ENCODE peak calls at places on chromosomes 6 and 20, in ten cellular contexts. P is CD4-positive, CD25-positive, alpha-beta regulatory T cell; U is neural progenitor cell; C is uterus; O is stomach; T is CD8-positive, alpha-beta T cell; Y is body of pancreas; R is mesendoderm; K is naive thymus-derived CD4-positive, alpha-beta T cell; I is neuronal stem cell. D is an unnamed sample.

GRCh38 chr6:157985378-157986155 is 3.9 kb downstream of the SYNJ2 start:
- DNase-seq in K (no peak), U (no peak), P (no peak), I (no peak), R (peak; percentile 65), Y (no peak), C (peak; percentile 6), O (no peak), T (no peak), D (no peak)

GRCh38 chr6:4388675-4389074 is 253.3 kb upstream of the ECI2 start:
- DNase-seq in P (no peak), C (no peak), T (no peak), Y (no peak), K (no peak), O (no peak), I (peak; percentile 11), U (peak; percentile 48), R (peak; percentile 70), D (peak; percentile 88)

GRCh38 chr6:43871933-43872332 is 101.9 kb downstream of the VEGFA start:
- DNase-seq in R (no peak), C (no peak), K (no peak), P (no peak), O (no peak), I (no peak), T (no peak), U (no peak), Y (no peak), D (no peak)

GRCh38 chr20:64198347-64198746 is 34.1 kb downstream of the MYT1 start:
- DNase-seq in I (no peak), K (no peak), R (no peak), T (no peak), O (no peak), Y (no peak), C (no peak), U (no peak), P (no peak), D (no peak)

GRCh38 chr6:81171991-81172740 is 580.3 kb downstream of the TENT5A start:
- DNase-seq in O (no peak), Y (no peak), T (no peak), R (peak; percentile 25), C (peak; percentile 24), U (no peak), I (no peak), P (no peak), K (no peak), D (no peak)

GRCh38 chr20:17614176-17614811 is 44.4 kb downstream of the DSTN start:
- DNase-seq in U (no peak), I (no peak), C (peak; percentile 87), K (no peak), T (no peak), O (peak; percentile 83), Y (peak; percentile 70), P (no peak), R (no peak), D (peak; percentile 31)

GRCh38 chr6:47700051-47700450 is 1.7 kb downstream of the ADGRF4 start:
- DNase-seq in P (no peak), C (peak; percentile 16), U (no peak), O (no peak), K (no peak), T (no peak), Y (no peak), R (peak; percentile 17), I (no peak), D (no peak)

GRCh38 chr6:131453803-131454202 is 119.2 kb upstream of the ARG1 start:
- DNase-seq in T (no peak), U (no peak), K (no peak), O (no peak), C (no peak), I (no peak), P (no peak), Y (no peak), R (no peak), D (no peak)

GRCh38 chr20:48186447-48186846 is 401.2 kb upstream of the SULF2 start:
- DNase-seq in I (no peak), R (no peak), Y (no peak), T (no peak), C (no peak), U (no peak), P (no peak), K (no peak), O (no peak), D (no peak)

GRCh38 chr6:39876826-39877225 is 57.4 kb downstream of the MOCS1 start:
- DNase-seq in U (no peak), R (no peak), Y (no peak), C (no peak), P (no peak), O (no peak), T (no peak), K (no peak), I (no peak), D (no peak)

GRCh38 chr6:169208011-169208410 is 45.6 kb downstream of the THBS2 start:
- DNase-seq in R (no peak), P (no peak), U (no peak), O (no peak), C (no peak), I (no peak), K (no peak), Y (no peak), T (no peak), D (no peak)

GRCh38 chr6:15252205-15252604 is 6.3 kb downstream of the JARID2 start:
- DNase-seq in K (no peak), I (no peak), C (no peak), Y (no peak), R (peak; percentile 66), O (no peak), T (no peak), P (no peak), U (no peak), D (no peak)
- H3K4me1 ChIP-seq in K (peaks cover 30% of the 10 kb centered on the region), I (peaks cover 18% of the 10 kb centered on the region), C (no peaks in the 10 kb centered on the region), Y (peaks cover 56% of the 10 kb centered on the region), R (peaks cover 23% of the 10 kb centered on the region), O (peaks cover 80% of the 10 kb centered on the region), T (peaks cover 54% of the 10 kb centered on the region), P (peaks cover 56% of the 10 kb centered on the region), U (peaks cover 51% of the 10 kb centered on the region), D (peaks cover 20% of the 10 kb centered on the region)

DNA sequence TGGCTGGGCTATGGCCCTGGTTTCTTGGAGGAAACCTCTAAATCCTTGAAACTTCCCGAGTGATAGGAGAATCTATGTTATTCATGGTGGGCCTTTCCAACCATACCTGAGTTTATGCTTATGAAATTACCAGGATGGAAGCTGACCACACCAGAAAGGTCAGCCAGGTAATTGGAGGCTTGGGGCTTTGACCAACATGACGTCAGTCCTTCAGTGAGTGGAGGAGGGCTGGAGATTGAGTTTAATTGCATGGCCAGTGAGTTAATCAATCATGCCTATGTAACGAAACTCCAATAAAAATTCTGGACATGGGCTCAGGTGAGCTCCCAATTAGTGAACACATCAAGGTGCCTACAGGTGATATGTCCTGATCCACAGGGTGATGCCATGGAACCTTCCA is 106.3 kb downstream of the CDH26 start:
- DNase-seq in R (no peak), U (no peak), O (no peak), Y (no peak), T (no peak), P (no peak), K (no peak), C (no peak), I (no peak), D (peak; percentile 2)
- H3K4me1 ChIP-seq in R (no peaks in the 10 kb centered on the region), U (no peaks in the 10 kb centered on the region), O (peaks cover 27% of the 10 kb centered on the region), Y (no peaks in the 10 kb centered on the region), T (peaks cover 9% of the 10 kb centered on the region), P (peaks cover 15% of the 10 kb centered on the region), K (peaks cover 9% of the 10 kb centered on the region), C (peaks cover 7% of the 10 kb centered on the region), I (no peaks in the 10 kb centered on the region), D (no peaks in the 10 kb centered on the region)

GRCh38 chr20:35714127-35714526 is 14.9 kb downstream of the ROMO1 start:
- DNase-seq in C (no peak), I (no peak), U (no peak), R (no peak), O (no peak), P (no peak), Y (no peak), T (no peak), K (no peak), D (no peak)

GRCh38 chr20:35711588-35712209 is 12.5 kb downstream of the ROMO1 start:
- DNase-seq in K (no peak), R (no peak), C (no peak), O (no peak), P (no peak), Y (no peak), I (no peak), U (no peak), T (no peak), D (no peak)

GRCh38 chr20:35716330-35716729 is 17.1 kb downstream of the ROMO1 start:
- DNase-seq in I (no peak), P (no peak), T (no peak), O (no peak), U (no peak), Y (no peak), C (no peak), R (no peak), K (no peak), D (no peak)

GRCh38 chr20:35718972-35719635 is 19.9 kb downstream of the ROMO1 start:
- DNase-seq in T (no peak), K (no peak), O (no peak), I (no peak), P (no peak), C (no peak), U (no peak), R (no peak), Y (no peak), D (no peak)

GRCh38 chr20:35715611-35716010 is 16.4 kb downstream of the ROMO1 start:
- DNase-seq in T (no peak), K (no peak), R (no peak), I (no peak), Y (no peak), U (no peak), P (no peak), O (no peak), C (no peak), D (no peak)
- H3K4me1 ChIP-seq in T (peaks cover 44% of the 10 kb centered on the region), K (peaks cover 22% of the 10 kb centered on the region), R (no peaks in the 10 kb centered on the region), I (no peaks in the 10 kb centered on the region), Y (peaks cover 8% of the 10 kb centered on the region), U (no peaks in the 10 kb centered on the region), P (peaks cover 35% of the 10 kb centered on the region), O (peaks cover 46% of the 10 kb centered on the region), C (no peaks in the 10 kb centered on the region), D (no peaks in the 10 kb centered on the region)

GRCh38 chr6:2077826-2078225 is 167.6 kb downstream of the GMDS start:
- DNase-seq in U (no peak), P (no peak), I (no peak), O (no peak), T (no peak), R (no peak), Y (no peak), C (no peak), K (no peak), D (no peak)

GRCh38 chr6:2081155-2082138 is 164.0 kb downstream of the GMDS start:
- DNase-seq in R (no peak), T (no peak), U (no peak), O (no peak), Y (no peak), K (no peak), P (no peak), I (no peak), C (no peak), D (no peak)

GRCh38 chr6:2073476-2073875 is 171.9 kb downstream of the GMDS start:
- DNase-seq in R (no peak), K (no peak), O (no peak), Y (no peak), I (no peak), P (no peak), T (no peak), C (no peak), U (no peak), D (no peak)

DNA sequence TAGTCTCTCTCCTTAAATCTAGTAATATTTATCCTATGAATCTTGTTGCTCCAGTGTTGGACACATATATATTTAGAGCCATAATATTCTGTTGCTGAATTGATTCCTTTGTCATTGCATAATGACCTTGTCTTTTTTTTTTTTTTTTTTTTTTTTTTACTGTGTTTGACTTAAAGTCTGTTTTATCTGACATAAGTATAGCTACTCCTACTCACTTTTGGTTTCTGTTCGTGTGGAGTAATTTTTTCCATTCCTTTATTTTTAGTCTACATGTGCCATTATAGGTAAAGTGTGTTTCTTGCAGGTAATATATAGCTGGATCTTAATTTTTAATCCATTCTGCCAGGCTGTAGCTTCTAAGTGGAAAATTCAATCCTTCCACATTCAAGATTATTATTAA is 166.5 kb downstream of the GMDS start:
- DNase-seq in U (no peak), Y (no peak), O (no peak), R (no peak), T (no peak), I (no peak), K (no peak), C (no peak), P (no peak), D (no peak)
- H3K4me1 ChIP-seq in U (no peaks in the 10 kb centered on the region), Y (no peaks in the 10 kb centered on the region), O (peaks cover 7% of the 10 kb centered on the region), R (no peaks in the 10 kb centered on the region), T (peaks cover 23% of the 10 kb centered on the region), I (no peaks in the 10 kb centered on the region), K (no peaks in the 10 kb centered on the region), C (no peaks in the 10 kb centered on the region), P (no peaks in the 10 kb centered on the region), D (no peaks in the 10 kb centered on the region)